ENCODE peak calls at places on chromosomes 2 and 18, in seven cellular contexts. One of them, this sample, is unnamed.

GRCh38 chr18:79524181-79525078 is 128.7 kb downstream of the NFATC1 start:
- DNase-seq in astrocyte of the spinal cord: no peak
- DNase-seq in OCI-LY7: peak; percentile 28
- DNase-seq in coronary artery: peak; percentile 68
- DNase-seq in neuronal stem cell: no peak
- DNase-seq in small intestine: no peak
- DNase-seq in lower lobe of right lung: peak; percentile 48
- DNase-seq in this sample: no peak

GRCh38 chr2:67752964-67753363 is 309.8 kb downstream of the C1D start:
- DNase-seq in astrocyte of the spinal cord: peak; percentile 44
- DNase-seq in OCI-LY7: no peak
- DNase-seq in coronary artery: no peak
- DNase-seq in neuronal stem cell: no peak
- DNase-seq in small intestine: no peak
- DNase-seq in lower lobe of right lung: no peak
- DNase-seq in this sample: no peak

GRCh38 chr2:1899396-1899730 is 155.0 kb upstream of the PXDN start:
- DNase-seq in astrocyte of the spinal cord: no peak
- DNase-seq in OCI-LY7: no peak
- DNase-seq in coronary artery: no peak
- DNase-seq in neuronal stem cell: no peak
- DNase-seq in small intestine: no peak
- DNase-seq in lower lobe of right lung: no peak
- DNase-seq in this sample: no peak

GRCh38 chr18:49016648-49017539 is 66.1 kb upstream of the SMAD7 start:
- DNase-seq in astrocyte of the spinal cord: peak; percentile 83
- DNase-seq in OCI-LY7: no peak
- DNase-seq in coronary artery: peak; percentile 69
- DNase-seq in neuronal stem cell: peak; percentile 40
- DNase-seq in small intestine: peak; percentile 68
- DNase-seq in lower lobe of right lung: peak; percentile 56
- DNase-seq in this sample: no peak

GRCh38 chr2:84495539-84496146 is 20.7 kb upstream of the DNAH6 start:
- DNase-seq in astrocyte of the spinal cord: peak; percentile 81
- DNase-seq in OCI-LY7: peak; percentile 69
- DNase-seq in coronary artery: no peak
- DNase-seq in neuronal stem cell: peak; percentile 54
- DNase-seq in small intestine: peak; percentile 75
- DNase-seq in lower lobe of right lung: no peak
- DNase-seq in this sample: peak; percentile 68

GRCh38 chr2:54945401-54946219 is 104.6 kb downstream of the RTN4 start:
- DNase-seq in astrocyte of the spinal cord: peak; percentile 48
- DNase-seq in OCI-LY7: no peak
- DNase-seq in coronary artery: peak; percentile 83
- DNase-seq in neuronal stem cell: no peak
- DNase-seq in small intestine: no peak
- DNase-seq in lower lobe of right lung: no peak
- DNase-seq in this sample: no peak

GRCh38 chr2:218429951-218430692 is 11.2 kb downstream of the VIL1 start:
- DNase-seq in astrocyte of the spinal cord: no peak
- DNase-seq in OCI-LY7: no peak
- DNase-seq in coronary artery: no peak
- DNase-seq in neuronal stem cell: no peak
- DNase-seq in small intestine: no peak
- DNase-seq in lower lobe of right lung: peak; percentile 20
- DNase-seq in this sample: no peak

GRCh38 chr2:158618859-158619490 is 162.2 kb downstream of the PKP4 start:
- DNase-seq in astrocyte of the spinal cord: peak; percentile 11
- DNase-seq in OCI-LY7: no peak
- DNase-seq in coronary artery: no peak
- DNase-seq in neuronal stem cell: no peak
- DNase-seq in small intestine: peak; percentile 15
- DNase-seq in lower lobe of right lung: no peak
- DNase-seq in this sample: no peak

GRCh38 chr2:45946023-45946422 is 294.5 kb downstream of the PRKCE start:
- DNase-seq in astrocyte of the spinal cord: peak; percentile 90
- DNase-seq in OCI-LY7: no peak
- DNase-seq in coronary artery: peak; percentile 26
- DNase-seq in neuronal stem cell: no peak
- DNase-seq in small intestine: no peak
- DNase-seq in lower lobe of right lung: no peak
- DNase-seq in this sample: no peak

GRCh38 chr18:34493566-34494358 is 216.3 kb upstream of the DTNA start:
- DNase-seq in astrocyte of the spinal cord: peak; percentile 15
- DNase-seq in OCI-LY7: no peak
- DNase-seq in coronary artery: peak; percentile 71
- DNase-seq in neuronal stem cell: peak; percentile 40
- DNase-seq in small intestine: no peak
- DNase-seq in lower lobe of right lung: peak; percentile 52
- DNase-seq in this sample: no peak

GRCh38 chr18:69177702-69178101 is 223.0 kb upstream of the DOK6 start:
- DNase-seq in astrocyte of the spinal cord: no peak
- DNase-seq in OCI-LY7: no peak
- DNase-seq in coronary artery: no peak
- DNase-seq in neuronal stem cell: no peak
- DNase-seq in small intestine: no peak
- DNase-seq in lower lobe of right lung: no peak
- DNase-seq in this sample: no peak

GRCh38 chr2:105781274-105781673 is 36.6 kb downstream of the NCK2 start:
- DNase-seq in astrocyte of the spinal cord: no peak
- DNase-seq in OCI-LY7: no peak
- DNase-seq in coronary artery: no peak
- DNase-seq in neuronal stem cell: no peak
- DNase-seq in small intestine: no peak
- DNase-seq in lower lobe of right lung: no peak
- DNase-seq in this sample: no peak

GRCh38 chr2:226953206-226953605 is 117.4 kb downstream of the RHBDD1 start:
- DNase-seq in astrocyte of the spinal cord: no peak
- DNase-seq in OCI-LY7: no peak
- DNase-seq in coronary artery: no peak
- DNase-seq in neuronal stem cell: no peak
- DNase-seq in small intestine: no peak
- DNase-seq in lower lobe of right lung: no peak
- DNase-seq in this sample: no peak

GRCh38 chr18:2846241-2846637 is 567 bp upstream of the EMILIN2 start:
- DNase-seq in astrocyte of the spinal cord: peak; percentile 66
- DNase-seq in OCI-LY7: no peak
- DNase-seq in coronary artery: no peak
- DNase-seq in neuronal stem cell: peak; percentile 15
- DNase-seq in small intestine: no peak
- DNase-seq in lower lobe of right lung: peak; percentile 52
- DNase-seq in this sample: no peak

GRCh38 chr2:113198790-113199612 is 25.2 kb downstream of the PSD4 start:
- DNase-seq in astrocyte of the spinal cord: peak; percentile 67
- DNase-seq in OCI-LY7: peak; percentile 65
- DNase-seq in coronary artery: no peak
- DNase-seq in neuronal stem cell: peak; percentile 74
- DNase-seq in small intestine: peak; percentile 83
- DNase-seq in lower lobe of right lung: peak; percentile 89
- DNase-seq in this sample: no peak

GRCh38 chr2:65407240-65407639 is 25.2 kb downstream of the SPRED2 start:
- DNase-seq in astrocyte of the spinal cord: no peak
- DNase-seq in OCI-LY7: no peak
- DNase-seq in coronary artery: no peak
- DNase-seq in neuronal stem cell: no peak
- DNase-seq in small intestine: no peak
- DNase-seq in lower lobe of right lung: no peak
- DNase-seq in this sample: peak; percentile 87

GRCh38 chr2:11111811-11112425 is 43.3 kb upstream of the SLC66A3 start:
- DNase-seq in astrocyte of the spinal cord: no peak
- DNase-seq in OCI-LY7: no peak
- DNase-seq in coronary artery: no peak
- DNase-seq in neuronal stem cell: no peak
- DNase-seq in small intestine: no peak
- DNase-seq in lower lobe of right lung: no peak
- DNase-seq in this sample: no peak

GRCh38 chr2:43762286-43762685 is 11.6 kb upstream of the DYNC2LI1 start:
- DNase-seq in astrocyte of the spinal cord: no peak
- DNase-seq in OCI-LY7: no peak
- DNase-seq in coronary artery: no peak
- DNase-seq in neuronal stem cell: no peak
- DNase-seq in small intestine: peak; percentile 31
- DNase-seq in lower lobe of right lung: no peak
- DNase-seq in this sample: no peak

DNA sequence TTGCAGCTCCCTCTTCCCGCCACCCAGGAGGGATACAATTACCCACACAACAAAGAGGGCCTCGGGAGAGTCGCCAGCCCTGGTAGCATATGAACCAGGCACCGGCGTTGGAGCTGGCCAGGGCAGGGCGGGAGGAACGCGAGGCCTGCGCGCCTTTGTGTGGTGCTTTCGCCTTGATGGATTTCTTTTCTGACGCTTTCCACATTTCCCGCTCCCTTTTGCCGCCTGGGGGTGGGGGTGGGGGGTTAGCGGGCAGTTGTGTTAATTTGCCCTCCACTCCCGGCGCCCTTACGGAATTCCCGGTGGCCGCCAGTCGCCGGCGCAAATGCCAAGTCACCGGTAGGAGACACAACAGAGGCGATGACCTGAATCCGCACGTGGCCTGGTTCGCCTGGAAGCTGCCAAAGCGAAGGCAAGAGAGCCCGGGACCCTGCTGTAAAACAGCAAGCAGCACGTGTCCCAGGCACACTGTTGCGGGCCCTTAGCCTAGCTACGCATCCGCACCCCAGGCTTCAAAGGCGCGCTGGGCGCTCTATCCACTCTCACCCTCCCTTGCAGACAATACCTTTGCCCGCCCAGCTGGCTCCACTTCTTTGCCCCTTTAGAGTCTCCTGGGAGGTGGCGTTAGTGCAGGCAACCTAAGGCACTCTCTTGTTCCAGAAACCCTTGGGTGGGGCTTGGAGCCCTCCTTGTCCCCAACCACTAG is 3.4 kb downstream of the GAD1 start:
- DNase-seq in astrocyte of the spinal cord: no peak
- DNase-seq in OCI-LY7: no peak
- DNase-seq in coronary artery: no peak
- DNase-seq in neuronal stem cell: peak; percentile 31
- DNase-seq in small intestine: no peak
- DNase-seq in lower lobe of right lung: no peak
- DNase-seq in this sample: no peak
- H3K4me3 ChIP-seq in astrocyte of the spinal cord: no peak overlapping the region
- H3K4me3 ChIP-seq in OCI-LY7: no peak overlapping the region
- H3K4me3 ChIP-seq in coronary artery: peak overlapping the region; percentile 65
- H3K4me3 ChIP-seq in neuronal stem cell: no peak overlapping the region
- H3K4me3 ChIP-seq in small intestine: no peak overlapping the region
- H3K4me3 ChIP-seq in lower lobe of right lung: peak overlapping the region; percentile 31
- H3K4me3 ChIP-seq in this sample: peak overlapping the region; percentile 25

GRCh38 chr18:31649449-31649848 is 34.9 kb downstream of the B4GALT6 start:
- DNase-seq in astrocyte of the spinal cord: no peak
- DNase-seq in OCI-LY7: no peak
- DNase-seq in coronary artery: no peak
- DNase-seq in neuronal stem cell: no peak
- DNase-seq in small intestine: no peak
- DNase-seq in lower lobe of right lung: no peak
- DNase-seq in this sample: no peak

GRCh38 chr18:31648966-31649429 is 35.4 kb downstream of the B4GALT6 start:
- DNase-seq in astrocyte of the spinal cord: peak; percentile 43
- DNase-seq in OCI-LY7: no peak
- DNase-seq in coronary artery: no peak
- DNase-seq in neuronal stem cell: no peak
- DNase-seq in small intestine: peak; percentile 62
- DNase-seq in lower lobe of right lung: no peak
- DNase-seq in this sample: no peak

GRCh38 chr18:31647354-31647753 is 37.0 kb downstream of the B4GALT6 start:
- DNase-seq in astrocyte of the spinal cord: no peak
- DNase-seq in OCI-LY7: no peak
- DNase-seq in coronary artery: no peak
- DNase-seq in neuronal stem cell: no peak
- DNase-seq in small intestine: peak; percentile 89
- DNase-seq in lower lobe of right lung: no peak
- DNase-seq in this sample: no peak

GRCh38 chr18:31649894-31650719 is 34.3 kb downstream of the B4GALT6 start:
- DNase-seq in astrocyte of the spinal cord: no peak
- DNase-seq in OCI-LY7: no peak
- DNase-seq in coronary artery: no peak
- DNase-seq in neuronal stem cell: no peak
- DNase-seq in small intestine: no peak
- DNase-seq in lower lobe of right lung: no peak
- DNase-seq in this sample: no peak

GRCh38 chr18:31648458-31648857 is 35.9 kb downstream of the B4GALT6 start:
- DNase-seq in astrocyte of the spinal cord: no peak
- DNase-seq in OCI-LY7: no peak
- DNase-seq in coronary artery: no peak
- DNase-seq in neuronal stem cell: no peak
- DNase-seq in small intestine: no peak
- DNase-seq in lower lobe of right lung: no peak
- DNase-seq in this sample: no peak
- H3K4me3 ChIP-seq in astrocyte of the spinal cord: no peak overlapping the region
- H3K4me3 ChIP-seq in OCI-LY7: no peak overlapping the region
- H3K4me3 ChIP-seq in coronary artery: no peak overlapping the region
- H3K4me3 ChIP-seq in neuronal stem cell: no peak overlapping the region
- H3K4me3 ChIP-seq in small intestine: no peak overlapping the region
- H3K4me3 ChIP-seq in lower lobe of right lung: no peak overlapping the region
- H3K4me3 ChIP-seq in this sample: no peak overlapping the region

GRCh38 chr18:50836521-50836957 is 16.7 kb upstream of the MRO start:
- DNase-seq in astrocyte of the spinal cord: peak; percentile 43
- DNase-seq in OCI-LY7: peak; percentile 47
- DNase-seq in coronary artery: no peak
- DNase-seq in neuronal stem cell: no peak
- DNase-seq in small intestine: peak; percentile 77
- DNase-seq in lower lobe of right lung: no peak
- DNase-seq in this sample: no peak

GRCh38 chr18:50829644-50830043 is 9.8 kb upstream of the MRO start:
- DNase-seq in astrocyte of the spinal cord: no peak
- DNase-seq in OCI-LY7: no peak
- DNase-seq in coronary artery: no peak
- DNase-seq in neuronal stem cell: no peak
- DNase-seq in small intestine: no peak
- DNase-seq in lower lobe of right lung: no peak
- DNase-seq in this sample: no peak

GRCh38 chr18:50830544-50830943 is 10.7 kb upstream of the MRO start:
- DNase-seq in astrocyte of the spinal cord: no peak
- DNase-seq in OCI-LY7: peak; percentile 17
- DNase-seq in coronary artery: no peak
- DNase-seq in neuronal stem cell: no peak
- DNase-seq in small intestine: no peak
- DNase-seq in lower lobe of right lung: no peak
- DNase-seq in this sample: no peak

GRCh38 chr18:50832754-50833153 is 12.9 kb upstream of the MRO start:
- DNase-seq in astrocyte of the spinal cord: no peak
- DNase-seq in OCI-LY7: peak; percentile 55
- DNase-seq in coronary artery: no peak
- DNase-seq in neuronal stem cell: no peak
- DNase-seq in small intestine: no peak
- DNase-seq in lower lobe of right lung: no peak
- DNase-seq in this sample: no peak
- H3K4me3 ChIP-seq in astrocyte of the spinal cord: no peak overlapping the region
- H3K4me3 ChIP-seq in OCI-LY7: peak overlapping the region; percentile 7
- H3K4me3 ChIP-seq in coronary artery: no peak overlapping the region
- H3K4me3 ChIP-seq in neuronal stem cell: no peak overlapping the region
- H3K4me3 ChIP-seq in small intestine: no peak overlapping the region
- H3K4me3 ChIP-seq in lower lobe of right lung: no peak overlapping the region
- H3K4me3 ChIP-seq in this sample: no peak overlapping the region

GRCh38 chr2:74379851-74380789 is at the start of gene DCTN1:
- DNase-seq in astrocyte of the spinal cord: peak; percentile 64
- DNase-seq in OCI-LY7: peak; percentile 34
- DNase-seq in coronary artery: no peak
- DNase-seq in neuronal stem cell: peak; percentile 46
- DNase-seq in small intestine: peak; percentile 29
- DNase-seq in lower lobe of right lung: no peak
- DNase-seq in this sample: peak; percentile 6
- H3K4me3 ChIP-seq in astrocyte of the spinal cord: peak within 1 kb of the TSS; percentile 43
- H3K4me3 ChIP-seq in OCI-LY7: no peak within 1 kb of the TSS
- H3K4me3 ChIP-seq in coronary artery: peak within 1 kb of the TSS; percentile 72
- H3K4me3 ChIP-seq in neuronal stem cell: peak within 1 kb of the TSS; percentile 66
- H3K4me3 ChIP-seq in small intestine: no peak within 1 kb of the TSS
- H3K4me3 ChIP-seq in lower lobe of right lung: peak within 1 kb of the TSS; percentile 47
- H3K4me3 ChIP-seq in this sample: no peak within 1 kb of the TSS

GRCh38 chr2:112140413-112140802 is 2.2 kb downstream of the FBLN7 start:
- DNase-seq in astrocyte of the spinal cord: no peak
- DNase-seq in OCI-LY7: no peak
- DNase-seq in coronary artery: no peak
- DNase-seq in neuronal stem cell: no peak
- DNase-seq in small intestine: no peak
- DNase-seq in lower lobe of right lung: no peak
- DNase-seq in this sample: no peak
- H3K4me3 ChIP-seq in astrocyte of the spinal cord: no peak overlapping the region
- H3K4me3 ChIP-seq in OCI-LY7: no peak overlapping the region
- H3K4me3 ChIP-seq in coronary artery: peak overlapping the region; percentile 47
- H3K4me3 ChIP-seq in neuronal stem cell: peak overlapping the region; percentile 86
- H3K4me3 ChIP-seq in small intestine: no peak overlapping the region
- H3K4me3 ChIP-seq in lower lobe of right lung: peak overlapping the region; percentile 35
- H3K4me3 ChIP-seq in this sample: no peak overlapping the region